ENCODE peak calls at places on chromosome 4, in five cellular contexts. B, M, E, X and O are unnamed samples.

GRCh38 chr4:117700111-117700892 is 334.0 kb upstream of the NDST3 start:
- DNase-seq in M (no peak), B (no peak), E (peak), X (peak), O (peak)

GRCh38 chr4:112585977-112586736 is 50.6 kb downstream of the ZGRF1 start:
- DNase-seq in X (no peak), E (no peak), B (no peak), M (no peak), O (no peak)

GRCh38 chr4:94654714-94655113 is 103.0 kb upstream of the BMPR1B start:
- DNase-seq in E (no peak), X (no peak), M (no peak), B (no peak), O (no peak)

GRCh38 chr4:110195561-110196205 is 2.7 kb downstream of the ELOVL6 start:
- DNase-seq in B (peak), M (no peak), X (peak), E (no peak), O (no peak)

GRCh38 chr4:21077967-21078366 is 377.7 kb downstream of the PACRGL start:
- DNase-seq in E (no peak), B (no peak), X (no peak), M (no peak), O (no peak)

GRCh38 chr4:3030551-3031356 is 43.6 kb downstream of the HTT-AS start:
- DNase-seq in B (no peak), X (no peak), E (no peak), M (no peak), O (no peak)

GRCh38 chr4:7124643-7125442 is 57.0 kb upstream of the GRPEL1 start:
- DNase-seq in X (peak), B (no peak), E (peak), M (no peak), O (no peak)

GRCh38 chr4:138090145-138090917 is 151.8 kb downstream of the SLC7A11 start:
- DNase-seq in X (peak), M (peak), B (peak), E (peak), O (peak)

GRCh38 chr4:91032725-91033445 is 905.7 kb downstream of the CCSER1 start:
- DNase-seq in B (no peak), M (no peak), X (no peak), E (no peak), O (no peak)

GRCh38 chr4:1012031-1012739 is 759 bp downstream of the FGFRL1 start:
- DNase-seq in B (no peak), M (no peak), E (peak), X (no peak), O (no peak)

GRCh38 chr4:37717575-37717974 is 31.4 kb upstream of the RELL1 start:
- DNase-seq in E (no peak), M (no peak), B (no peak), X (peak), O (no peak)

DNA sequence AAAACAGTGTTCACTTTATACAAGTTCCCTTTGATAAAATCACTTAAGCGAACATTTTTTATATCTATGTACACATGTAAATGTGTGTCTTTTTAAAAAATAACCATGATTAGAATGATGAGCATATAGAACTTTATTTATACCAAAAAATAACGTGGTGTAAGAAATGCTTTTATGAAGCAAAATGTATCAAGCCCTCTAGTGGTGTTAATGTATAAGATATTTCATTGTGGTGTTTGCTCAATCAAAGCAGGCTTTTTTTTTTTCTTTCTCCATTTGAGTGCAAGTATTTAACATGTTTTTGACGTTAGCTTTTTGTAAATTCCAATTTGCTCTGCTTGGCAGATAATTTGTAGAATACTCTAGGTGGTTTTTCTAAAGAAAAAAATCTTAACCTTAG is 2092.4 kb upstream of the TENM3 start:
- DNase-seq in E (no peak), X (peak), B (no peak), M (no peak), O (peak)
- TF ChIP-seq RAD21 in E (no peak), X (peak), B (no peak), M (no peak), O (peak)

GRCh38 chr4:149645790-149646189 is 169.9 kb downstream of the IQCM start:
- DNase-seq in M (no peak), E (no peak), B (no peak), X (no peak), O (no peak)
- TF ChIP-seq RAD21 in M (peak), E (no peak), B (no peak), X (no peak), O (peak)

GRCh38 chr4:40303751-40304150 is 31.4 kb upstream of the CHRNA9 start:
- DNase-seq in X (no peak), E (no peak), B (no peak), M (no peak), O (no peak)

GRCh38 chr4:40307627-40308497 is 27.3 kb upstream of the CHRNA9 start:
- DNase-seq in B (no peak), X (no peak), E (no peak), M (peak), O (no peak)

GRCh38 chr4:40306991-40307390 is 28.1 kb upstream of the CHRNA9 start:
- DNase-seq in X (no peak), B (no peak), E (no peak), M (no peak), O (no peak)

GRCh38 chr4:40306203-40306602 is 28.9 kb upstream of the CHRNA9 start:
- DNase-seq in M (no peak), E (no peak), X (no peak), B (no peak), O (no peak)

DNA sequence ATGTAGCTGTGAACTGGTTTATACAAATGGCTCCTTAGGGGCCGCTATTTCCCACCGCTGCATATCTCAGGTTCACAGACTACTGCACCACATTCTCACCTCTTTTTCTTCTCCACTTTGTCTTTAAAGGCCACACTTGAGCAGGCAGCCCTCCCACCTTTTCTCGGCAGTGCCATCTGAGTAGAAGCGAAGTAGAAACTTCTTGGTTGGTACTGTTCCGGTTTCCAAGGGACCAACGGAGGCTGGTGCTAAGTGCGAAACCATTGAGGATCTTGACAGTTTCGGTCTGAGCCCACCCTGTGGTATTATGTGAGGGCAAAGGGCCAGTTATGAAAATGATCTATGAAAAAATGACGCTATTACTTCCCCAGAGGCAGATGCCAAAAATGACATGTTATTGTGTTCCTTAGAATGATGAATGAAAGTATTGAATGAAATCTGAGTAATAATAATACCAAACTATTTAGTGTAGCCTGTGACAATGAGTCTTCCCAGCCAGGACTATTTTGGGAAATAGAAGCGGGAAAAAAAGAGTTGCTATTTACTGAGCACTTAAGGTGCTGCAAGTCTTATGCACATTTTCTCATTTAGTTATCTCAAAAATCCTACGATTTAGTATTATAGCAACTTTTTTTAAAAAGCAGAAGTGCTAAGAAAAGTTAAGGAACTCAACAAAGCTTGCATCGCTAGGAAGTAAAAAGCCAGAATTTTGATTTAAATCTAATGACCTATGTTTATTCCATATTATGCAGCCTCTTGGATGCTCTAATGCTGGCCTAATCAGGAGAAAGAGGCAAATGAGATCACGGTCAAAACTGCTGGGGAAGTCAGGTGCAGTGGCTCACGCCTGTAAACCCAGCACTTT is 29.6 kb upstream of the CHRNA9 start:
- DNase-seq in E (no peak), X (no peak), B (no peak), M (peak), O (no peak)
- TF ChIP-seq RAD21 in E (no peak), X (no peak), B (no peak), M (peak), O (no peak)

GRCh38 chr4:4427478-4427870 is 40.6 kb downstream of the NSG1 start:
- DNase-seq in X (no peak), B (no peak), M (no peak), E (no peak), O (peak)

GRCh38 chr4:4432341-4433125 is 45.6 kb downstream of the NSG1 start:
- DNase-seq in E (no peak), B (no peak), M (no peak), X (no peak), O (no peak)

GRCh38 chr4:4428966-4429875 is 42.3 kb downstream of the NSG1 start:
- DNase-seq in X (no peak), M (no peak), B (no peak), E (no peak), O (no peak)

GRCh38 chr4:4427886-4428285 is 41.0 kb downstream of the NSG1 start:
- DNase-seq in E (no peak), B (no peak), X (no peak), M (no peak), O (no peak)

DNA sequence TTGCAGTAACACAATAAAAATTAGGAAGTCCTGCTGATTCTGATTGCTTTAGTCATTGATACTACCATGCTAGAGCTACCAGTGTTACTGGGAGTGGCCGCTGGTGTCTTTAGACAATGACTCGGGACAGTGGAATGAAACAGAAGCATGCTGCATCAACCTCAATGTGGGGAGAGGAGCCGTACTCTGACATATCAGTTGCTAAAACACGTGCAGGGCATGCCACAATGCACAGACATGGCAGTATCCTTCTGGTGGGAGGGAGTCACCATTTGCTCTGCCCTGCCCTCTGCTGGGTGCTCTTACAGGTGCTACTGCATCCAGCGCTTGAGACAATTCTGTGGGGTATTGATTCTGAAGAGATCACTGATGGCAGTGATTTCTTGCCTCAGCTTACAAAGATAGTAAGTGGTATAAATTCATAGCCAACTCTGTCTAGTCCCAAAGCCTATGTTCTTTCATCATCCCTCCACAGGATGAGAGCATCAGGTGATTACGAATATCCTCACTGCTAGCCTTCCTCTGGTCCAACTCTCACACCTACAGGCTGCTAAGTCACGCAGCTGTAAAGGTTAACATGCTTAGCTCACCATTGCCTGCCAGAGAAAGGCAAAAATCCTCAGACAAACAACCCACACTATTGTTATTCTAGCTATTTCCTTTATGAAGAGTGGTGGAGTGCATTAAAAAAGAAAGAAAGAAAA is 43.7 kb downstream of the NSG1 start:
- DNase-seq in X (peak), B (peak), E (peak), M (no peak), O (peak)
- TF ChIP-seq RAD21 in X (peak), B (peak), E (peak), M (peak), O (peak)

GRCh38 chr4:125392683-125393082 is 77.9 kb downstream of the FAT4 start:
- DNase-seq in M (no peak), X (no peak), E (no peak), B (no peak), O (no peak)

GRCh38 chr4:125390727-125391126 is 76.0 kb downstream of the FAT4 start:
- DNase-seq in M (no peak), B (no peak), X (no peak), E (no peak), O (no peak)

GRCh38 chr4:125390126-125390525 is 75.4 kb downstream of the FAT4 start:
- DNase-seq in E (no peak), M (no peak), X (peak), B (no peak), O (no peak)

GRCh38 chr4:125397226-125397625 is 82.5 kb downstream of the FAT4 start:
- DNase-seq in M (no peak), E (no peak), X (no peak), B (no peak), O (no peak)

GRCh38 chr4:125393825-125394224 is 79.1 kb downstream of the FAT4 start:
- DNase-seq in X (no peak), E (no peak), B (no peak), M (no peak), O (no peak)
- TF ChIP-seq RAD21 in X (no peak), E (no peak), B (no peak), M (no peak), O (no peak)